ENCODE peak calls at places on chromosomes 2 and 18, in seven cellular contexts. One of them, this sample, is unnamed.

GRCh38 chr2:40550085-40550484 is 98.2 kb upstream of the SLC8A1 start:
- DNase-seq in Calu3: no peak
- DNase-seq in Panc1: no peak
- DNase-seq in left ventricle myocardium inferior: no peak
- DNase-seq in fibroblast of mammary gland: no peak
- DNase-seq in A549: no peak
- DNase-seq in coronary artery: no peak
- DNase-seq in this sample: no peak

GRCh38 chr2:15871239-15871783 is 69.0 kb upstream of the MYCN start:
- DNase-seq in coronary artery: no peak
- DNase-seq in A549: no peak
- DNase-seq in left ventricle myocardium inferior: no peak
- DNase-seq in Calu3: no peak
- DNase-seq in fibroblast of mammary gland: no peak
- DNase-seq in Panc1: no peak
- DNase-seq in this sample: no peak

GRCh38 chr2:36568533-36569246 is 29.3 kb downstream of the FEZ2 start:
- DNase-seq in left ventricle myocardium inferior: no peak
- DNase-seq in Calu3: no peak
- DNase-seq in A549: peak
- DNase-seq in coronary artery: no peak
- DNase-seq in Panc1: peak
- DNase-seq in fibroblast of mammary gland: peak
- DNase-seq in this sample: no peak

GRCh38 chr18:9613550-9614400 is 584 bp downstream of the PPP4R1 start:
- DNase-seq in fibroblast of mammary gland: no peak
- DNase-seq in left ventricle myocardium inferior: peak
- DNase-seq in Panc1: no peak
- DNase-seq in A549: peak
- DNase-seq in Calu3: peak
- DNase-seq in coronary artery: peak
- DNase-seq in this sample: peak

GRCh38 chr2:99656938-99657337 is 167.1 kb upstream of the REV1 start:
- DNase-seq in fibroblast of mammary gland: no peak
- DNase-seq in left ventricle myocardium inferior: no peak
- DNase-seq in A549: no peak
- DNase-seq in coronary artery: no peak
- DNase-seq in Panc1: no peak
- DNase-seq in Calu3: no peak
- DNase-seq in this sample: no peak

GRCh38 chr2:112758701-112759100 is 5.7 kb downstream of the CKAP2L start:
- DNase-seq in Panc1: no peak
- DNase-seq in coronary artery: no peak
- DNase-seq in left ventricle myocardium inferior: no peak
- DNase-seq in fibroblast of mammary gland: no peak
- DNase-seq in A549: no peak
- DNase-seq in Calu3: no peak
- DNase-seq in this sample: no peak

GRCh38 chr2:141062443-141062842 is 1068.4 kb downstream of the LRP1B start:
- DNase-seq in coronary artery: no peak
- DNase-seq in Calu3: no peak
- DNase-seq in left ventricle myocardium inferior: peak
- DNase-seq in A549: no peak
- DNase-seq in fibroblast of mammary gland: no peak
- DNase-seq in Panc1: no peak
- DNase-seq in this sample: no peak

GRCh38 chr2:102110168-102110567 is 32.4 kb upstream of the IL1R1 start:
- DNase-seq in Calu3: no peak
- DNase-seq in A549: no peak
- DNase-seq in fibroblast of mammary gland: no peak
- DNase-seq in left ventricle myocardium inferior: no peak
- DNase-seq in Panc1: no peak
- DNase-seq in coronary artery: no peak
- DNase-seq in this sample: no peak

GRCh38 chr18:66046025-66046602 is 295.3 kb downstream of the CDH7 start:
- DNase-seq in A549: peak
- DNase-seq in coronary artery: no peak
- DNase-seq in Calu3: peak
- DNase-seq in fibroblast of mammary gland: no peak
- DNase-seq in left ventricle myocardium inferior: no peak
- DNase-seq in Panc1: no peak
- DNase-seq in this sample: no peak

GRCh38 chr2:69309336-69310048 is 77.5 kb downstream of the GFPT1 start:
- DNase-seq in Calu3: peak
- DNase-seq in coronary artery: no peak
- DNase-seq in fibroblast of mammary gland: no peak
- DNase-seq in left ventricle myocardium inferior: peak
- DNase-seq in A549: peak
- DNase-seq in Panc1: no peak
- DNase-seq in this sample: no peak

GRCh38 chr2:80461505-80462197 is 157.1 kb upstream of the LRRTM1 start:
- DNase-seq in left ventricle myocardium inferior: no peak
- DNase-seq in A549: no peak
- DNase-seq in Calu3: no peak
- DNase-seq in fibroblast of mammary gland: peak
- DNase-seq in Panc1: no peak
- DNase-seq in coronary artery: no peak
- DNase-seq in this sample: no peak

GRCh38 chr2:71827146-71827874 is 320.4 kb downstream of the CYP26B1 start:
- DNase-seq in Panc1: no peak
- DNase-seq in Calu3: no peak
- DNase-seq in coronary artery: peak
- DNase-seq in left ventricle myocardium inferior: no peak
- DNase-seq in A549: no peak
- DNase-seq in fibroblast of mammary gland: no peak
- DNase-seq in this sample: no peak

GRCh38 chr2:241432824-241433448 is 75.4 kb downstream of the STK25 start:
- DNase-seq in Calu3: no peak
- DNase-seq in coronary artery: no peak
- DNase-seq in Panc1: no peak
- DNase-seq in left ventricle myocardium inferior: no peak
- DNase-seq in A549: no peak
- DNase-seq in fibroblast of mammary gland: no peak
- DNase-seq in this sample: no peak

GRCh38 chr18:23844991-23845680 is 155.9 kb downstream of the LAMA3 start:
- DNase-seq in fibroblast of mammary gland: no peak
- DNase-seq in Panc1: no peak
- DNase-seq in Calu3: peak
- DNase-seq in A549: peak
- DNase-seq in coronary artery: no peak
- DNase-seq in left ventricle myocardium inferior: no peak
- DNase-seq in this sample: no peak

GRCh38 chr2:134705861-134706586 is 12.8 kb downstream of the TMEM163 start:
- DNase-seq in coronary artery: no peak
- DNase-seq in A549: no peak
- DNase-seq in left ventricle myocardium inferior: no peak
- DNase-seq in Calu3: no peak
- DNase-seq in fibroblast of mammary gland: no peak
- DNase-seq in Panc1: no peak
- DNase-seq in this sample: no peak

GRCh38 chr2:162113771-162114168 is 38.3 kb downstream of the GCG start:
- DNase-seq in left ventricle myocardium inferior: no peak
- DNase-seq in fibroblast of mammary gland: peak
- DNase-seq in coronary artery: no peak
- DNase-seq in Panc1: no peak
- DNase-seq in Calu3: no peak
- DNase-seq in A549: no peak
- DNase-seq in this sample: no peak

GRCh38 chr2:147352775-147353381 is 492.0 kb upstream of the ACVR2A start:
- DNase-seq in A549: no peak
- DNase-seq in coronary artery: no peak
- DNase-seq in left ventricle myocardium inferior: no peak
- DNase-seq in Calu3: no peak
- DNase-seq in Panc1: no peak
- DNase-seq in fibroblast of mammary gland: peak
- DNase-seq in this sample: no peak

GRCh38 chr18:45687617-45688016 is 36.4 kb upstream of the SLC14A1 start:
- DNase-seq in coronary artery: peak
- DNase-seq in A549: no peak
- DNase-seq in fibroblast of mammary gland: no peak
- DNase-seq in left ventricle myocardium inferior: no peak
- DNase-seq in Calu3: no peak
- DNase-seq in Panc1: no peak
- DNase-seq in this sample: no peak

GRCh38 chr2:202765435-202765834 is 106.1 kb downstream of the ICA1L start:
- DNase-seq in A549: no peak
- DNase-seq in Panc1: no peak
- DNase-seq in Calu3: no peak
- DNase-seq in coronary artery: no peak
- DNase-seq in left ventricle myocardium inferior: no peak
- DNase-seq in fibroblast of mammary gland: no peak
- DNase-seq in this sample: no peak

GRCh38 chr2:170716851-170717598 is 1.9 kb downstream of the SP5 start:
- DNase-seq in left ventricle myocardium inferior: peak
- DNase-seq in Panc1: no peak
- DNase-seq in Calu3: no peak
- DNase-seq in fibroblast of mammary gland: peak
- DNase-seq in coronary artery: no peak
- DNase-seq in A549: peak
- DNase-seq in this sample: peak

GRCh38 chr2:231318954-231319353 is 76.6 kb upstream of the B3GNT7 start:
- DNase-seq in Panc1: no peak
- DNase-seq in fibroblast of mammary gland: no peak
- DNase-seq in Calu3: no peak
- DNase-seq in coronary artery: no peak
- DNase-seq in left ventricle myocardium inferior: no peak
- DNase-seq in A549: no peak
- DNase-seq in this sample: no peak

GRCh38 chr2:85770369-85770768 is 16.6 kb downstream of the ATOH8 start:
- DNase-seq in Panc1: no peak
- DNase-seq in Calu3: no peak
- DNase-seq in left ventricle myocardium inferior: no peak
- DNase-seq in A549: no peak
- DNase-seq in coronary artery: no peak
- DNase-seq in fibroblast of mammary gland: no peak
- DNase-seq in this sample: no peak

GRCh38 chr2:157093666-157094065 is 163.8 kb upstream of the GALNT5 start:
- DNase-seq in A549: no peak
- DNase-seq in fibroblast of mammary gland: no peak
- DNase-seq in coronary artery: no peak
- DNase-seq in left ventricle myocardium inferior: no peak
- DNase-seq in Panc1: no peak
- DNase-seq in Calu3: no peak
- DNase-seq in this sample: no peak
- TF ChIP-seq CTCF in A549: no peak
- TF ChIP-seq CTCF in fibroblast of mammary gland: peak
- TF ChIP-seq CTCF in coronary artery: no peak
- TF ChIP-seq CTCF in left ventricle myocardium inferior: no peak
- TF ChIP-seq CTCF in Panc1: no peak
- TF ChIP-seq CTCF in Calu3: no peak
- TF ChIP-seq CTCF in this sample: no peak

GRCh38 chr2:55923091-55923977 is at the start of gene EFEMP1:
- DNase-seq in A549: peak
- DNase-seq in Panc1: no peak
- DNase-seq in coronary artery: peak
- DNase-seq in Calu3: peak
- DNase-seq in left ventricle myocardium inferior: peak
- DNase-seq in fibroblast of mammary gland: peak
- DNase-seq in this sample: peak
- TF ChIP-seq CTCF in A549: no peak
- TF ChIP-seq CTCF in Panc1: no peak
- TF ChIP-seq CTCF in coronary artery: no peak
- TF ChIP-seq CTCF in Calu3: no peak
- TF ChIP-seq CTCF in left ventricle myocardium inferior: no peak
- TF ChIP-seq CTCF in fibroblast of mammary gland: no peak
- TF ChIP-seq CTCF in this sample: no peak

GRCh38 chr2:25041928-25042320 is at the start of gene EFR3B:
- DNase-seq in A549: peak
- DNase-seq in Panc1: no peak
- DNase-seq in fibroblast of mammary gland: peak
- DNase-seq in left ventricle myocardium inferior: peak
- DNase-seq in Calu3: peak
- DNase-seq in coronary artery: peak
- DNase-seq in this sample: peak

GRCh38 chr2:25042321-25043240 is 705 bp downstream of the EFR3B start:
- DNase-seq in coronary artery: peak
- DNase-seq in Calu3: peak
- DNase-seq in fibroblast of mammary gland: peak
- DNase-seq in Panc1: no peak
- DNase-seq in A549: peak
- DNase-seq in left ventricle myocardium inferior: peak
- DNase-seq in this sample: peak

GRCh38 chr2:25043241-25043867 is 1.5 kb downstream of the EFR3B start:
- DNase-seq in A549: peak
- DNase-seq in Panc1: peak
- DNase-seq in Calu3: no peak
- DNase-seq in left ventricle myocardium inferior: no peak
- DNase-seq in fibroblast of mammary gland: peak
- DNase-seq in coronary artery: no peak
- DNase-seq in this sample: no peak

GRCh38 chr2:25039126-25039525 is 2.8 kb upstream of the EFR3B start:
- DNase-seq in Panc1: no peak
- DNase-seq in Calu3: no peak
- DNase-seq in fibroblast of mammary gland: no peak
- DNase-seq in A549: no peak
- DNase-seq in coronary artery: no peak
- DNase-seq in left ventricle myocardium inferior: no peak
- DNase-seq in this sample: no peak

DNA sequence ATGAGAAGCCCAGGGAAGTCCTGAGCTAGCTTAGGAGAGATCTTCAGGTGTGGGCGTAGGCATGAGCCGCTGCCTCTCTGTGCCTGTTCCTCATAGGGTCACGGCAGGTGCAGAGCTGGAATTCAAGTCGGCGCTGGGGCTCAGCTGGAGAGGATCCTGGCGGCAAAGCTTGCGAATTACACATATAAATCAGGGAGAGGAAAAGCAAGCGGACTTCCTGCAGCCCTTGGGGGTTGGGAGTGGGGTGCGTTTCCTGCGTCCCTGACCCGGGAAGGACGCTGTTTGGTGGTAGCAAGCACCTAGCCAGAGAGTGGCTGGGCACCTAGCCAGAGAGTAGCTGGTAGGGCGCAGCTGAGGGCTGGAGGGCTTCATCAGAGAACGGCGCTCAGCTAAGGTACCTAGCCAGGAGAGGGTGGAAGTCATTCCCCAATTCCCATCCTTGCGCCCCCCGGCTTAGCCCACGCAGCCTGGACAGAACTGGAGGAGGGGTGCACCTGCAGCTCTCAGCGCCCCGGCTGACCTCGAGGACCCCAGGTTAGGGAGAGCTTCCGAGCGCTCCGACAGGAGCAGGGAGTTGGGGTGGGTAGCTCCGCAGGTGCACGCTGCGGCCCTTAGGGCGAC is 459 bp upstream of the EFR3B start:
- DNase-seq in Calu3: peak
- DNase-seq in coronary artery: no peak
- DNase-seq in Panc1: peak
- DNase-seq in left ventricle myocardium inferior: peak
- DNase-seq in fibroblast of mammary gland: peak
- DNase-seq in A549: peak
- DNase-seq in this sample: peak
- TF ChIP-seq CTCF in Calu3: no peak
- TF ChIP-seq CTCF in coronary artery: no peak
- TF ChIP-seq CTCF in Panc1: no peak
- TF ChIP-seq CTCF in left ventricle myocardium inferior: peak
- TF ChIP-seq CTCF in fibroblast of mammary gland: peak
- TF ChIP-seq CTCF in A549: peak
- TF ChIP-seq CTCF in this sample: peak

DNA sequence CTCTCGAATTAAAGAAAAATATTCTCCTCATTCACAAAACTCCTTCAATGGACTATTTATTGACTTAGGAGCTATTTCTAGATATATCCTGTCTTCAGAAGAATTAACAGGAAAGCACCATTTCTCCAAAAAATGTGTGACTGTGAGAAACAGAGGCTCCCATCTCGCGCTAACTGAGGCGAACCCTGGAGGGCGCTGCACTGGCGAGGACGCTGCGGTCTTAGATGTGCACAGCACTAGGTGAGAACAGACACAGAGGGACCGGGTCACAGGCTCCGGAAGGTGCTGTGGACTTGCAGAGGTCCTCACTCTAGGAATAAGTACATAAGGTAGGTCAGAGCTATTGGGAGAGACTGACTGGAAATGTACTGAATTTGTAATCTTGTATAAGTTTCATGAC is 229.7 kb upstream of the SLC35G4 start:
- DNase-seq in fibroblast of mammary gland: no peak
- DNase-seq in coronary artery: no peak
- DNase-seq in Calu3: no peak
- DNase-seq in A549: no peak
- DNase-seq in Panc1: no peak
- DNase-seq in left ventricle myocardium inferior: no peak
- DNase-seq in this sample: no peak
- TF ChIP-seq CTCF in fibroblast of mammary gland: no peak
- TF ChIP-seq CTCF in coronary artery: no peak
- TF ChIP-seq CTCF in Calu3: no peak
- TF ChIP-seq CTCF in A549: no peak
- TF ChIP-seq CTCF in Panc1: no peak
- TF ChIP-seq CTCF in left ventricle myocardium inferior: no peak
- TF ChIP-seq CTCF in this sample: no peak

This sample was measured in upper lobe of right lung.